ENCODE peak calls at places on chromosomes 13 and 19, in seven cellular contexts. One of them, this sample, is unnamed.

GRCh38 chr19:35742121-35742724 is at the start of gene IGFLR1:
- DNase-seq in lung microvascular endothelial cell: no peak
- DNase-seq in non-pigmented ciliary epithelial cell: no peak
- DNase-seq in stimulated activated CD8-positive, alpha-beta memory T cell treated with anti-CD3 and anti-CD28 coated beads, Interleukin-4, amount 100 ng/mL, for 1 hour: peak
- DNase-seq in ACHN: no peak
- DNase-seq in colonic mucosa: peak
- DNase-seq in activated T-cell treated with anti-CD3 and anti-CD28 coated beads for 4 hours: peak
- DNase-seq in this sample: no peak

GRCh38 chr19:35901854-35902661 is at the start of gene HCST:
- DNase-seq in lung microvascular endothelial cell: no peak
- DNase-seq in non-pigmented ciliary epithelial cell: no peak
- DNase-seq in stimulated activated CD8-positive, alpha-beta memory T cell treated with anti-CD3 and anti-CD28 coated beads, Interleukin-4, amount 100 ng/mL, for 1 hour: no peak
- DNase-seq in ACHN: no peak
- DNase-seq in colonic mucosa: no peak
- DNase-seq in activated T-cell treated with anti-CD3 and anti-CD28 coated beads for 4 hours: no peak
- DNase-seq in this sample: no peak

GRCh38 chr13:107202371-107203023 is 634.6 kb upstream of the ARGLU1 start:
- DNase-seq in lung microvascular endothelial cell: peak
- DNase-seq in non-pigmented ciliary epithelial cell: no peak
- DNase-seq in stimulated activated CD8-positive, alpha-beta memory T cell treated with anti-CD3 and anti-CD28 coated beads, Interleukin-4, amount 100 ng/mL, for 1 hour: no peak
- DNase-seq in ACHN: no peak
- DNase-seq in colonic mucosa: no peak
- DNase-seq in activated T-cell treated with anti-CD3 and anti-CD28 coated beads for 4 hours: no peak
- DNase-seq in this sample: no peak

GRCh38 chr19:19224150-19224851 is 12.5 kb downstream of the NCAN start:
- DNase-seq in lung microvascular endothelial cell: no peak
- DNase-seq in non-pigmented ciliary epithelial cell: no peak
- DNase-seq in stimulated activated CD8-positive, alpha-beta memory T cell treated with anti-CD3 and anti-CD28 coated beads, Interleukin-4, amount 100 ng/mL, for 1 hour: no peak
- DNase-seq in ACHN: no peak
- DNase-seq in colonic mucosa: no peak
- DNase-seq in activated T-cell treated with anti-CD3 and anti-CD28 coated beads for 4 hours: no peak
- DNase-seq in this sample: no peak

GRCh38 chr13:109172099-109172498 is 542.7 kb downstream of the MYO16 start:
- DNase-seq in lung microvascular endothelial cell: no peak
- DNase-seq in non-pigmented ciliary epithelial cell: no peak
- DNase-seq in stimulated activated CD8-positive, alpha-beta memory T cell treated with anti-CD3 and anti-CD28 coated beads, Interleukin-4, amount 100 ng/mL, for 1 hour: no peak
- DNase-seq in ACHN: no peak
- DNase-seq in colonic mucosa: no peak
- DNase-seq in activated T-cell treated with anti-CD3 and anti-CD28 coated beads for 4 hours: no peak
- DNase-seq in this sample: no peak

GRCh38 chr13:94968040-94968756 is 255.9 kb upstream of the SOX21 start:
- DNase-seq in lung microvascular endothelial cell: peak
- DNase-seq in non-pigmented ciliary epithelial cell: no peak
- DNase-seq in stimulated activated CD8-positive, alpha-beta memory T cell treated with anti-CD3 and anti-CD28 coated beads, Interleukin-4, amount 100 ng/mL, for 1 hour: no peak
- DNase-seq in ACHN: no peak
- DNase-seq in colonic mucosa: no peak
- DNase-seq in activated T-cell treated with anti-CD3 and anti-CD28 coated beads for 4 hours: no peak
- DNase-seq in this sample: no peak

GRCh38 chr19:5627395-5627904 is 4.6 kb downstream of the SAFB start:
- DNase-seq in lung microvascular endothelial cell: no peak
- DNase-seq in non-pigmented ciliary epithelial cell: no peak
- DNase-seq in stimulated activated CD8-positive, alpha-beta memory T cell treated with anti-CD3 and anti-CD28 coated beads, Interleukin-4, amount 100 ng/mL, for 1 hour: no peak
- DNase-seq in ACHN: no peak
- DNase-seq in colonic mucosa: peak
- DNase-seq in activated T-cell treated with anti-CD3 and anti-CD28 coated beads for 4 hours: peak
- DNase-seq in this sample: no peak

GRCh38 chr13:108807841-108808240 is 178.4 kb downstream of the MYO16 start:
- DNase-seq in lung microvascular endothelial cell: no peak
- DNase-seq in non-pigmented ciliary epithelial cell: no peak
- DNase-seq in stimulated activated CD8-positive, alpha-beta memory T cell treated with anti-CD3 and anti-CD28 coated beads, Interleukin-4, amount 100 ng/mL, for 1 hour: no peak
- DNase-seq in ACHN: no peak
- DNase-seq in colonic mucosa: no peak
- DNase-seq in activated T-cell treated with anti-CD3 and anti-CD28 coated beads for 4 hours: no peak
- DNase-seq in this sample: no peak

GRCh38 chr13:97125810-97126738 is 96.1 kb upstream of the MBNL2 start:
- DNase-seq in lung microvascular endothelial cell: no peak
- DNase-seq in non-pigmented ciliary epithelial cell: no peak
- DNase-seq in stimulated activated CD8-positive, alpha-beta memory T cell treated with anti-CD3 and anti-CD28 coated beads, Interleukin-4, amount 100 ng/mL, for 1 hour: no peak
- DNase-seq in ACHN: no peak
- DNase-seq in colonic mucosa: no peak
- DNase-seq in activated T-cell treated with anti-CD3 and anti-CD28 coated beads for 4 hours: no peak
- DNase-seq in this sample: peak